ENCODE peak calls at places on chromosomes 2 and 18, in five cellular contexts. C is WERI-Rb-1; I is cardiac fibroblast; U is CD8-positive, alpha-beta T cell; B is ovary. O is an unnamed sample.

GRCh38 chr18:58754544-58755068 is 83.3 kb downstream of the MALT1 start:
- DNase-seq in B (no peak), C (no peak), U (no peak), I (no peak), O (peak)

GRCh38 chr18:13568443-13569392 is 157.6 kb downstream of the FAM210A start:
- DNase-seq in C (no peak), B (no peak), U (no peak), I (no peak), O (no peak)

GRCh38 chr18:55323051-55323994 is 264.7 kb downstream of the TCF4 start:
- DNase-seq in I (peak), C (no peak), B (peak), U (no peak), O (peak)

GRCh38 chr18:30487962-30488361 is 554.6 kb downstream of the DSC3 start:
- DNase-seq in C (no peak), U (no peak), B (no peak), I (no peak), O (peak)

GRCh38 chr2:175836361-175836760 is 165.7 kb downstream of the LNPK start:
- DNase-seq in U (no peak), C (no peak), I (no peak), B (no peak), O (no peak)

GRCh38 chr2:174629514-174629913 is 31.9 kb upstream of the WIPF1 start:
- DNase-seq in B (no peak), I (no peak), U (no peak), C (no peak), O (no peak)

GRCh38 chr2:100073110-100073509 is 69.3 kb downstream of the AFF3 start:
- DNase-seq in C (no peak), I (no peak), U (no peak), B (no peak), O (no peak)

GRCh38 chr18:12880532-12880892 is 3.5 kb downstream of the PTPN2 start:
- DNase-seq in U (no peak), I (no peak), C (no peak), B (no peak), O (no peak)

GRCh38 chr2:163341426-163341825 is 394.4 kb downstream of the FIGN start:
- DNase-seq in I (peak), B (no peak), U (no peak), C (no peak), O (peak)

GRCh38 chr2:10285578-10286198 is 17.0 kb upstream of the HPCAL1 start:
- DNase-seq in U (no peak), C (peak), I (peak), B (no peak), O (peak)

GRCh38 chr2:237475704-237476107 is 11.3 kb upstream of the MLPH start:
- DNase-seq in B (no peak), C (no peak), U (no peak), I (peak), O (peak)

GRCh38 chr2:206071832-206072231 is 14.1 kb downstream of the INO80D start:
- DNase-seq in B (no peak), U (no peak), C (no peak), I (no peak), O (no peak)

GRCh38 chr2:11873766-11874165 is 127.3 kb downstream of the LPIN1 start:
- DNase-seq in C (no peak), I (peak), B (no peak), U (no peak), O (peak)

GRCh38 chr2:25494626-25495025 is 152.9 kb upstream of the DNMT3A start:
- DNase-seq in B (no peak), U (no peak), I (peak), C (no peak), O (peak)

GRCh38 chr2:94861308-94862152 is 9.7 kb upstream of the TEKT4 start:
- DNase-seq in U (no peak), B (no peak), I (no peak), C (peak), O (no peak)

GRCh38 chr2:168348076-168348475 is 100.7 kb upstream of the STK39 start:
- DNase-seq in B (no peak), I (peak), C (peak), U (no peak), O (peak)
- TF ChIP-seq CTCF in B (no peak), I (peak), C (peak), U (no peak), O (peak)

GRCh38 chr2:66512626-66513025 is 77.7 kb downstream of the MEIS1 start:
- DNase-seq in I (no peak), U (no peak), B (no peak), C (no peak), O (no peak)

GRCh38 chr2:66509326-66509811 is 74.4 kb downstream of the MEIS1 start:
- DNase-seq in I (peak), B (no peak), C (no peak), U (no peak), O (peak)

GRCh38 chr2:66506265-66506664 is 71.3 kb downstream of the MEIS1 start:
- DNase-seq in C (no peak), I (no peak), U (no peak), B (no peak), O (no peak)

GRCh38 chr2:66508358-66509071 is 73.6 kb downstream of the MEIS1 start:
- DNase-seq in I (no peak), U (no peak), B (no peak), C (no peak), O (peak)

DNA sequence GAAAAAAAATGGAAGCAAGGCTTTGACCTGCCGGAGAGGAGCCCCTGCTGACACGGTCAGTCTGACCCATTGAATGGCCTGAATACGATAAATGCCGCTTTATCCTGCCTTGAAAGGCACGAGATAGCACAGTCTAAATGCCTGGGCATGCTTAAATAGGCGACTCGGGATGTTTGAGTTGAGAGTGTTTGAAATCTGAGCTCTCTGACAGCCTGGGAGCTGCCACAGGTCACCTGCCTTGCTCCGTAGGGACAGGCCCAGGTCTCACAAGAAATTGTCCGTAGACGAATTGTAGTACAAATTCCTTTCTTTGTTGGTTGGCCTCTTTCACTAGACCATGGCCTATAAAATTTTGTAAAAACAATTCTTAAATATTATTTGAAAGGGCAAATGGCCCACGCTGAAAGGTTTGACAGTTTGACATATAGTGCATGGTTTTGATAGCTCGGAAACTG is 72.8 kb downstream of the MEIS1 start:
- DNase-seq in I (no peak), C (no peak), B (no peak), U (no peak), O (no peak)
- H3K4me3 ChIP-seq in I (no peak), C (no peak), B (no peak), U (no peak), O (no peak)

GRCh38 chr2:53202063-53202462 is 565.5 kb upstream of the CHAC2 start:
- DNase-seq in B (no peak), I (peak), U (no peak), C (no peak), O (peak)
- TF ChIP-seq CTCF in B (no peak), I (peak), U (no peak), C (peak), O (peak)

GRCh38 chr2:109176489-109176888 is 47.5 kb downstream of the SH3RF3 start:
- DNase-seq in B (no peak), I (no peak), U (no peak), C (no peak), O (no peak)

GRCh38 chr2:109175350-109175678 is 46.3 kb downstream of the SH3RF3 start:
- DNase-seq in I (no peak), C (no peak), U (no peak), B (no peak), O (no peak)

GRCh38 chr2:109174626-109175349 is 45.8 kb downstream of the SH3RF3 start:
- DNase-seq in U (no peak), B (no peak), I (no peak), C (no peak), O (no peak)

GRCh38 chr2:109178974-109179373 is 50.0 kb downstream of the SH3RF3 start:
- DNase-seq in U (no peak), B (no peak), C (no peak), I (peak), O (no peak)

GRCh38 chr2:109176928-109177327 is 47.9 kb downstream of the SH3RF3 start:
- DNase-seq in U (no peak), B (no peak), I (no peak), C (peak), O (no peak)
- H3K4me3 ChIP-seq in U (no peak), B (no peak), I (no peak), C (no peak), O (no peak)